ENCODE peak calls at places on chromosome 11, in five cellular contexts. One of them, this sample, is unnamed.

GRCh38 chr11:33835143-33835878 is 56.6 kb downstream of the LMO2 start:
- DNase-seq in fibroblast of lung: peak
- DNase-seq in DND-41: no peak
- DNase-seq in GM13977: no peak
- DNase-seq in kidney: no peak
- DNase-seq in this sample: no peak

GRCh38 chr11:129853508-129854228 is 38.0 kb downstream of the TMEM45B start:
- DNase-seq in fibroblast of lung: peak
- DNase-seq in DND-41: peak
- DNase-seq in GM13977: no peak
- DNase-seq in kidney: peak
- DNase-seq in this sample: peak

GRCh38 chr11:118435893-118436624 is at the start of gene KMT2A:
- DNase-seq in fibroblast of lung: peak
- DNase-seq in DND-41: peak
- DNase-seq in GM13977: peak
- DNase-seq in kidney: peak
- DNase-seq in this sample: peak

GRCh38 chr11:28526406-28526751 is 418.2 kb downstream of the METTL15 start:
- DNase-seq in fibroblast of lung: peak
- DNase-seq in DND-41: no peak
- DNase-seq in GM13977: no peak
- DNase-seq in kidney: no peak
- DNase-seq in this sample: no peak

GRCh38 chr11:57310630-57311086 is 14.1 kb downstream of the TNKS1BP1 start:
- DNase-seq in fibroblast of lung: peak
- DNase-seq in DND-41: no peak
- DNase-seq in GM13977: no peak
- DNase-seq in kidney: no peak
- DNase-seq in this sample: no peak

GRCh38 chr11:75547617-75548054 is 14.4 kb upstream of the SERPINH1 start:
- DNase-seq in fibroblast of lung: peak
- DNase-seq in DND-41: peak
- DNase-seq in GM13977: peak
- DNase-seq in kidney: no peak
- DNase-seq in this sample: peak

GRCh38 chr11:17927643-17928343 is 85.1 kb downstream of the SERGEF start:
- DNase-seq in fibroblast of lung: no peak
- DNase-seq in DND-41: no peak
- DNase-seq in GM13977: no peak
- DNase-seq in kidney: no peak
- DNase-seq in this sample: no peak

GRCh38 chr11:8709002-8709672 is 26.5 kb downstream of the RPL27A start:
- DNase-seq in fibroblast of lung: peak
- DNase-seq in DND-41: no peak
- DNase-seq in GM13977: no peak
- DNase-seq in kidney: peak
- DNase-seq in this sample: no peak

GRCh38 chr11:11620251-11620965 is 1.4 kb downstream of the GALNT18 start:
- DNase-seq in fibroblast of lung: peak
- DNase-seq in DND-41: no peak
- DNase-seq in GM13977: peak
- DNase-seq in kidney: peak
- DNase-seq in this sample: peak

GRCh38 chr11:20443596-20443995 is 56.1 kb downstream of the PRMT3 start:
- DNase-seq in fibroblast of lung: peak
- DNase-seq in DND-41: no peak
- DNase-seq in GM13977: no peak
- DNase-seq in kidney: no peak
- DNase-seq in this sample: no peak

GRCh38 chr11:58926251-58926650 is 13.0 kb upstream of the GLYATL1 start:
- DNase-seq in fibroblast of lung: peak
- DNase-seq in DND-41: no peak
- DNase-seq in GM13977: no peak
- DNase-seq in kidney: no peak
- DNase-seq in this sample: no peak

GRCh38 chr11:19661827-19662226 is 50.8 kb upstream of the NAV2 start:
- DNase-seq in fibroblast of lung: no peak
- DNase-seq in DND-41: no peak
- DNase-seq in GM13977: no peak
- DNase-seq in kidney: no peak
- DNase-seq in this sample: no peak

GRCh38 chr11:65311197-65311631 is 3.5 kb upstream of the CDC42EP2 start:
- DNase-seq in fibroblast of lung: no peak
- DNase-seq in DND-41: no peak
- DNase-seq in GM13977: no peak
- DNase-seq in kidney: no peak
- DNase-seq in this sample: no peak

GRCh38 chr11:1177771-1178090 is 20.0 kb downstream of the MUC5AC start:
- DNase-seq in fibroblast of lung: no peak
- DNase-seq in DND-41: no peak
- DNase-seq in GM13977: no peak
- DNase-seq in kidney: peak
- DNase-seq in this sample: no peak

GRCh38 chr11:80432051-80432450 is 991.2 kb upstream of the TENM4 start:
- DNase-seq in fibroblast of lung: no peak
- DNase-seq in DND-41: no peak
- DNase-seq in GM13977: no peak
- DNase-seq in kidney: no peak
- DNase-seq in this sample: no peak

GRCh38 chr11:1390603-1391164 is 950 bp downstream of the BRSK2 start:
- DNase-seq in fibroblast of lung: peak
- DNase-seq in DND-41: no peak
- DNase-seq in GM13977: no peak
- DNase-seq in kidney: peak
- DNase-seq in this sample: no peak

GRCh38 chr11:33874910-33875490 is 16.9 kb downstream of the LMO2 start:
- DNase-seq in fibroblast of lung: no peak
- DNase-seq in DND-41: no peak
- DNase-seq in GM13977: no peak
- DNase-seq in kidney: no peak
- DNase-seq in this sample: no peak

GRCh38 chr11:126210871-126211235 is 597 bp downstream of the RPUSD4 start:
- DNase-seq in fibroblast of lung: peak
- DNase-seq in DND-41: no peak
- DNase-seq in GM13977: no peak
- DNase-seq in kidney: no peak
- DNase-seq in this sample: no peak

GRCh38 chr11:95050595-95051202 is 1.5 kb downstream of the KDM4F start:
- DNase-seq in fibroblast of lung: no peak
- DNase-seq in DND-41: no peak
- DNase-seq in GM13977: no peak
- DNase-seq in kidney: peak
- DNase-seq in this sample: no peak

GRCh38 chr11:3220101-3220500 is 1.5 kb upstream of the MRGPRG start:
- DNase-seq in fibroblast of lung: no peak
- DNase-seq in DND-41: no peak
- DNase-seq in GM13977: no peak
- DNase-seq in kidney: peak
- DNase-seq in this sample: no peak

GRCh38 chr11:14768789-14769188 is 123.2 kb downstream of the CYP2R1 start:
- DNase-seq in fibroblast of lung: no peak
- DNase-seq in DND-41: no peak
- DNase-seq in GM13977: peak
- DNase-seq in kidney: no peak
- DNase-seq in this sample: peak

GRCh38 chr11:123122341-123122740 is 60.4 kb upstream of the HSPA8 start:
- DNase-seq in fibroblast of lung: peak
- DNase-seq in DND-41: no peak
- DNase-seq in GM13977: no peak
- DNase-seq in kidney: no peak
- DNase-seq in this sample: no peak

GRCh38 chr11:27864046-27865025 is 164.1 kb upstream of the BDNF start:
- DNase-seq in fibroblast of lung: peak
- DNase-seq in DND-41: no peak
- DNase-seq in GM13977: no peak
- DNase-seq in kidney: peak
- DNase-seq in this sample: no peak

GRCh38 chr11:96257972-96258951 is 84.7 kb downstream of the MAML2 start:
- DNase-seq in fibroblast of lung: peak
- DNase-seq in DND-41: peak
- DNase-seq in GM13977: peak
- DNase-seq in kidney: no peak
- DNase-seq in this sample: peak

GRCh38 chr11:8286886-8287285 is 23.2 kb upstream of the LMO1 start:
- DNase-seq in fibroblast of lung: no peak
- DNase-seq in DND-41: no peak
- DNase-seq in GM13977: no peak
- DNase-seq in kidney: no peak
- DNase-seq in this sample: no peak

GRCh38 chr11:58621586-58622262 is 741 bp upstream of the CNTF start:
- DNase-seq in fibroblast of lung: no peak
- DNase-seq in DND-41: no peak
- DNase-seq in GM13977: peak
- DNase-seq in kidney: no peak
- DNase-seq in this sample: no peak

GRCh38 chr11:47083913-47084312 is 92.8 kb downstream of the ARFGAP2 start:
- DNase-seq in fibroblast of lung: peak
- DNase-seq in DND-41: no peak
- DNase-seq in GM13977: no peak
- DNase-seq in kidney: no peak
- DNase-seq in this sample: no peak

GRCh38 chr11:2812371-2812991 is 73.1 kb downstream of the CDKN1C start:
- DNase-seq in fibroblast of lung: no peak
- DNase-seq in DND-41: no peak
- DNase-seq in GM13977: no peak
- DNase-seq in kidney: peak
- DNase-seq in this sample: peak

GRCh38 chr11:12687740-12688139 is 13.5 kb downstream of the TEAD1 start:
- DNase-seq in fibroblast of lung: no peak
- DNase-seq in DND-41: no peak
- DNase-seq in GM13977: no peak
- DNase-seq in kidney: no peak
- DNase-seq in this sample: no peak
- TF ChIP-seq CTCF in fibroblast of lung: no peak
- TF ChIP-seq CTCF in DND-41: no peak
- TF ChIP-seq CTCF in GM13977: no peak
- TF ChIP-seq CTCF in kidney: no peak
- TF ChIP-seq CTCF in this sample: no peak

GRCh38 chr11:60469723-60470122 is 14.1 kb downstream of the MS4A1 start:
- DNase-seq in fibroblast of lung: no peak
- DNase-seq in DND-41: no peak
- DNase-seq in GM13977: no peak
- DNase-seq in kidney: no peak
- DNase-seq in this sample: no peak
- TF ChIP-seq CTCF in fibroblast of lung: no peak
- TF ChIP-seq CTCF in DND-41: no peak
- TF ChIP-seq CTCF in GM13977: no peak
- TF ChIP-seq CTCF in kidney: no peak
- TF ChIP-seq CTCF in this sample: no peak

DNA sequence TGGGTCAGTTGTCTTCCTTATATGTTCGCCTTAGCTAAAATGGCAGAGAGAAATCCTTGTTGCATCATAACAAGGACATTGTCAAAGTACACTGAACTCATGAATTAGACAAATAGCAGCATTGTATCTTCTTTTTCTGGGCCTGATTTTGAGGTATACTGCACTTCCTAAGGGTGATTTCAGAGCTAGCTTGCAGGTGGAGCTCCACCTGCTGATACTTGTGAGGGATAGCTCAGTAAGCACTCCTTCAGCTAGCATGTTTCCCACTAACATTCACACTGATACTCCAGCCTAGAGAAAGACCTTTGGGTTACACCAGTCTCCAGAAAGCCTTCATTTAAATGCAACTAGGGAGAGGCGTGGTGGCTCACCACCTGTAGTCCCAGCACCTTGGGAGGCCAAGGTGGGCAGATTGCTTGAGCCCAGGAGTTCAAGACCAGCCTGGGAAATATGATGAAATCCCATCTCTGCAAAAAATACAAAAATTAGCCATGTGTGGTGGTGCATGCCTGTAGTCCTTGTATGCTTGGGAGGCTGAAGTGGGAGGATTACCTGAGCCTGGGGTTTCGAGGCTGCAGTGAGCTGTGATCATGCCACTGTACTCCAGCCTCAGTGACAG is 29.8 kb downstream of the JAM3 start:
- DNase-seq in fibroblast of lung: no peak
- DNase-seq in DND-41: no peak
- DNase-seq in GM13977: peak
- DNase-seq in kidney: no peak
- DNase-seq in this sample: no peak
- TF ChIP-seq CTCF in fibroblast of lung: no peak
- TF ChIP-seq CTCF in DND-41: peak
- TF ChIP-seq CTCF in GM13977: peak
- TF ChIP-seq CTCF in kidney: peak
- TF ChIP-seq CTCF in this sample: peak

DNA sequence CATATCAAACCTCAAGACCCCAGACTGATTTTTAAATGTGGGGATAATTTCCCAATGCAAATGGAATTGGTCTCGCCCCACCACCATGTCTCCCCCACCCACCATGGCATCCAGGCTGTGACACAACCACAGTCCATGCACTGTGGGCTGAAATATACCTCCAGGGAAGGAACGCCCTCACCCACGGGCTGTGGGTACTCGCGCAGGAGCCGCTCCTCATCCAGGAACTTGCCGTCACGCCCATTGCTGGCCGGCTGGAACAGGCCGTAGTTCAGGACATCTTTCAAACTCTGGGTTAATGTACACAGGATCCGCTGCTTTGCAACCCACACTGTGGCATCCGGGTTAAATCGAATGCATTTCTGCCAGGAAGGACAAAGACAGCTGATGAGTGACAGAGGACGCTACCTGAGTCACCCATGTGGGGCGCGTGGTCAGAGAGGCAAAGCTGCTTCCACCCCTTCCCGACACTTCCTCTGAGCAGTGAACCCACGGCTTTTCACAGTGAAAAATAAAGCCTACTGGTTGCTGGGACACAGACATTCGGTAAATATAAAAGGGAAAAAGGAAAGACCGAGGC is 133.6 kb downstream of the SHANK2 start:
- DNase-seq in fibroblast of lung: no peak
- DNase-seq in DND-41: no peak
- DNase-seq in GM13977: no peak
- DNase-seq in kidney: peak
- DNase-seq in this sample: no peak
- TF ChIP-seq CTCF in fibroblast of lung: no peak
- TF ChIP-seq CTCF in DND-41: no peak
- TF ChIP-seq CTCF in GM13977: no peak
- TF ChIP-seq CTCF in kidney: no peak
- TF ChIP-seq CTCF in this sample: no peak

DNA sequence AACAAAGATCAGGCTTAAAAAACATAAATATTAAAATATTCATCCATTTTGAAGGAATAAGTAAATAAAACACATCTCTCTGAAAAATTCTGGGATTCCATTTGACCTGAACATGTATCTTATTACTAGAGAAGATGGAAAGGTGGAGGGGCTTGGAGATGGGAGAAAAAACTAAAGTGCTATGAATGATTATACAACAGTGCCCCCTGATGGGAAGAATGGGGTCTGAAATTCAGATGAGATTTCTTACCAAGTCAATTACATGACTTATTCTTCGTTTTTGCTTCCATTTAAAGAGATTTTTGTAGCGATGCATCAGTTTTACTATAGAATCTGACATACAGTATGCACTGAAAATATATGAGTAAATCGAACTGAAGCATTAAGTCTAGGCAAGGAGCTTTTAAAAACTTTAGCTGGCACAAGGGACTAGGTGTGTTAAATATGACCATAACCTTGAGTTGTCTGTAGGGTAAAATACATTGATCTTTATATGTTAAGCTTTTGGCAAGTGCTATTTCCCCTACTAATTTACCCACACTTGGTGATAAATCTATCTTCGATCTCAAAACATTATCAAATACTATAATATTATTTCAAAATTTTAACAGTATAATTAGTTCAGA is 718.8 kb downstream of the CNTN5 start:
- DNase-seq in fibroblast of lung: peak
- DNase-seq in DND-41: no peak
- DNase-seq in GM13977: peak
- DNase-seq in kidney: no peak
- DNase-seq in this sample: no peak
- TF ChIP-seq CTCF in fibroblast of lung: peak
- TF ChIP-seq CTCF in DND-41: peak
- TF ChIP-seq CTCF in GM13977: peak
- TF ChIP-seq CTCF in kidney: peak
- TF ChIP-seq CTCF in this sample: peak